ENCODE peak calls at places on chromosomes 3 and 15, in six cellular contexts. One of them, this sample, is unnamed.

GRCh38 chr3:196947136-196947859 is 5.0 kb upstream of the NCBP2 start:
- DNase-seq in upper lobe of right lung: no peak
- DNase-seq in cardiac muscle cell: no peak
- DNase-seq in neural progenitor cell: no peak
- DNase-seq in esophagus squamous epithelium: no peak
- DNase-seq in AG04450: no peak
- DNase-seq in this sample: no peak

GRCh38 chr3:5542472-5542871 is 355.0 kb downstream of the EDEM1 start:
- DNase-seq in cardiac muscle cell: no peak
- DNase-seq in esophagus squamous epithelium: no peak
- DNase-seq in neural progenitor cell: no peak
- DNase-seq in upper lobe of right lung: no peak
- DNase-seq in AG04450: no peak
- DNase-seq in this sample: no peak

GRCh38 chr15:39304931-39305728 is 275.7 kb upstream of the THBS1 start:
- DNase-seq in neural progenitor cell: no peak
- DNase-seq in AG04450: no peak
- DNase-seq in cardiac muscle cell: no peak
- DNase-seq in upper lobe of right lung: no peak
- DNase-seq in esophagus squamous epithelium: no peak
- DNase-seq in this sample: no peak

GRCh38 chr3:188134856-188135255 is 19.1 kb upstream of the LPP start:
- DNase-seq in esophagus squamous epithelium: no peak
- DNase-seq in neural progenitor cell: no peak
- DNase-seq in AG04450: no peak
- DNase-seq in cardiac muscle cell: no peak
- DNase-seq in upper lobe of right lung: no peak
- DNase-seq in this sample: no peak

GRCh38 chr15:100999369-100999768 is 80.2 kb downstream of the LRRK1 start:
- DNase-seq in AG04450: no peak
- DNase-seq in esophagus squamous epithelium: no peak
- DNase-seq in cardiac muscle cell: no peak
- DNase-seq in neural progenitor cell: no peak
- DNase-seq in upper lobe of right lung: no peak
- DNase-seq in this sample: no peak

GRCh38 chr15:98861188-98861587 is 146.4 kb downstream of the PGPEP1L start:
- DNase-seq in cardiac muscle cell: no peak
- DNase-seq in esophagus squamous epithelium: no peak
- DNase-seq in upper lobe of right lung: no peak
- DNase-seq in neural progenitor cell: no peak
- DNase-seq in AG04450: no peak
- DNase-seq in this sample: no peak

GRCh38 chr3:192913540-192913939 is 4.1 kb downstream of the MB21D2 start:
- DNase-seq in cardiac muscle cell: no peak
- DNase-seq in neural progenitor cell: no peak
- DNase-seq in AG04450: no peak
- DNase-seq in esophagus squamous epithelium: no peak
- DNase-seq in upper lobe of right lung: no peak
- DNase-seq in this sample: no peak

GRCh38 chr3:161217496-161217895 is 3.6 kb upstream of the NMD3 start:
- DNase-seq in cardiac muscle cell: no peak
- DNase-seq in neural progenitor cell: no peak
- DNase-seq in esophagus squamous epithelium: no peak
- DNase-seq in AG04450: no peak
- DNase-seq in upper lobe of right lung: no peak
- DNase-seq in this sample: no peak

GRCh38 chr3:107594870-107595269 is 72.1 kb downstream of the BBX start:
- DNase-seq in cardiac muscle cell: no peak
- DNase-seq in neural progenitor cell: no peak
- DNase-seq in upper lobe of right lung: no peak
- DNase-seq in AG04450: no peak
- DNase-seq in esophagus squamous epithelium: no peak
- DNase-seq in this sample: no peak

GRCh38 chr3:66484106-66484857 is 16.5 kb downstream of the LRIG1 start:
- DNase-seq in esophagus squamous epithelium: no peak
- DNase-seq in cardiac muscle cell: no peak
- DNase-seq in upper lobe of right lung: no peak
- DNase-seq in neural progenitor cell: peak; percentile 46
- DNase-seq in AG04450: no peak
- DNase-seq in this sample: no peak

GRCh38 chr3:140198242-140198641 is 263.3 kb downstream of the CLSTN2 start:
- DNase-seq in upper lobe of right lung: no peak
- DNase-seq in AG04450: no peak
- DNase-seq in esophagus squamous epithelium: no peak
- DNase-seq in cardiac muscle cell: no peak
- DNase-seq in neural progenitor cell: no peak
- DNase-seq in this sample: no peak

GRCh38 chr3:177606891-177607290 is 409.6 kb upstream of the TBL1XR1 start:
- DNase-seq in cardiac muscle cell: no peak
- DNase-seq in neural progenitor cell: no peak
- DNase-seq in esophagus squamous epithelium: no peak
- DNase-seq in AG04450: no peak
- DNase-seq in upper lobe of right lung: no peak
- DNase-seq in this sample: no peak

GRCh38 chr15:89332446-89332845 is 2.2 kb downstream of the POLG start:
- DNase-seq in neural progenitor cell: peak; percentile 66
- DNase-seq in cardiac muscle cell: peak; percentile 32
- DNase-seq in upper lobe of right lung: no peak
- DNase-seq in esophagus squamous epithelium: no peak
- DNase-seq in AG04450: no peak
- DNase-seq in this sample: peak; percentile 46

GRCh38 chr3:188219147-188219546 is 65.2 kb downstream of the LPP start:
- DNase-seq in cardiac muscle cell: no peak
- DNase-seq in AG04450: no peak
- DNase-seq in neural progenitor cell: no peak
- DNase-seq in upper lobe of right lung: no peak
- DNase-seq in esophagus squamous epithelium: no peak
- DNase-seq in this sample: no peak

GRCh38 chr3:130934442-130935089 is 40.7 kb downstream of the ATP2C1 start:
- DNase-seq in esophagus squamous epithelium: no peak
- DNase-seq in cardiac muscle cell: no peak
- DNase-seq in upper lobe of right lung: no peak
- DNase-seq in neural progenitor cell: no peak
- DNase-seq in AG04450: no peak
- DNase-seq in this sample: no peak

DNA sequence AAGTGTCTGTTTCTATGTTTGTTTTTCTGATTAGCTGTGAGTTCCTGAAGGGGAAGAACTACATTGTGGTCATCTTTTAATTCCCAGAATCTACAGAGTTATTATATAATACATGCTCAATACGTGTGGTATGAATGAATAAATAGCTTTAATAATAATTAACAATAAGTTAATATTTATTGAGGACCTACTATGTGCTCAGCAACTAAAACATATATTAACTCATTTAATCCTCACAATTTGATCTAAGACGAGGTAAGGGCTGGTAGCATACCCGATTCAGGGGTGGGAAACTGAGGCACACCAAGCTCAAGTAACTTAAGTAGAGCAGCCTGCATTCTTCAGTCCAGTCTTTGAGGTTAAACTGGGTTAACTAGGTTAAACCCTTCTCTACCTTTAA is 553.8 kb downstream of the FOXP1 start:
- DNase-seq in neural progenitor cell: no peak
- DNase-seq in AG04450: no peak
- DNase-seq in upper lobe of right lung: no peak
- DNase-seq in esophagus squamous epithelium: no peak
- DNase-seq in cardiac muscle cell: no peak
- DNase-seq in this sample: no peak
- H3K27ac ChIP-seq in neural progenitor cell: no peak overlapping the region
- H3K27ac ChIP-seq in AG04450: no peak overlapping the region
- H3K27ac ChIP-seq in upper lobe of right lung: no peak overlapping the region
- H3K27ac ChIP-seq in esophagus squamous epithelium: no peak overlapping the region
- H3K27ac ChIP-seq in cardiac muscle cell: no peak overlapping the region
- H3K27ac ChIP-seq in this sample: no peak overlapping the region

GRCh38 chr3:169939320-169939719 is 27.3 kb upstream of the SEC62 start:
- DNase-seq in esophagus squamous epithelium: no peak
- DNase-seq in cardiac muscle cell: peak; percentile 36
- DNase-seq in neural progenitor cell: no peak
- DNase-seq in upper lobe of right lung: no peak
- DNase-seq in AG04450: no peak
- DNase-seq in this sample: no peak

GRCh38 chr3:169945313-169945712 is 21.3 kb upstream of the SEC62 start:
- DNase-seq in cardiac muscle cell: peak; percentile 34
- DNase-seq in AG04450: no peak
- DNase-seq in esophagus squamous epithelium: peak; percentile 4
- DNase-seq in neural progenitor cell: no peak
- DNase-seq in upper lobe of right lung: no peak
- DNase-seq in this sample: peak; percentile 65

GRCh38 chr3:169940486-169941181 is 26.0 kb upstream of the SEC62 start:
- DNase-seq in upper lobe of right lung: no peak
- DNase-seq in AG04450: no peak
- DNase-seq in neural progenitor cell: no peak
- DNase-seq in esophagus squamous epithelium: no peak
- DNase-seq in cardiac muscle cell: no peak
- DNase-seq in this sample: no peak

DNA sequence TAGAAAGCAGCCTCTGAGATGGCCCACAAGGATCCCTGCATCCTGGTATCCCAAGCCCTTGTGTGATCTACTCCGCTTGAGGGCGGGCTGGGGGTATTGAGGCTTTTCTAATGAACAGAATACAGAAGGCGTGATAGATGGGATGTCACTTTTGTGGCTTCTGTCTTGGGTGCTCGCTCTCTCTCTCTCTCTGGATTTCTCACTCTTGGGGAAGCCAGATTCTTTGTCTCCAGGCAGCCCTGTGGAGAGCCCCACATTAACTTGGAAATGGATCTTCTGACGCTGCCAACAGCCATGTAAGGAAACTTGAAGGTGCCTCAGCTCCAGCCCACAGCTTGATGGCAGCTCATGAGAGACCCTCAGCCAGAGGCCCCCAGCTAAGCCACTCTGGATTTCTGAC is 26.9 kb upstream of the SEC62 start:
- DNase-seq in neural progenitor cell: no peak
- DNase-seq in upper lobe of right lung: no peak
- DNase-seq in AG04450: no peak
- DNase-seq in cardiac muscle cell: no peak
- DNase-seq in esophagus squamous epithelium: no peak
- DNase-seq in this sample: no peak
- H3K27ac ChIP-seq in neural progenitor cell: no peak overlapping the region
- H3K27ac ChIP-seq in upper lobe of right lung: no peak overlapping the region
- H3K27ac ChIP-seq in AG04450: no peak overlapping the region
- H3K27ac ChIP-seq in cardiac muscle cell: no peak overlapping the region
- H3K27ac ChIP-seq in esophagus squamous epithelium: no peak overlapping the region
- H3K27ac ChIP-seq in this sample: no peak overlapping the region

GRCh38 chr3:157242836-157243235 is 82.9 kb upstream of the CCNL1 start:
- DNase-seq in esophagus squamous epithelium: no peak
- DNase-seq in cardiac muscle cell: no peak
- DNase-seq in AG04450: no peak
- DNase-seq in neural progenitor cell: no peak
- DNase-seq in upper lobe of right lung: no peak
- DNase-seq in this sample: no peak
- H3K27ac ChIP-seq in esophagus squamous epithelium: no peak overlapping the region
- H3K27ac ChIP-seq in cardiac muscle cell: no peak overlapping the region
- H3K27ac ChIP-seq in AG04450: no peak overlapping the region
- H3K27ac ChIP-seq in neural progenitor cell: no peak overlapping the region
- H3K27ac ChIP-seq in upper lobe of right lung: no peak overlapping the region
- H3K27ac ChIP-seq in this sample: no peak overlapping the region

DNA sequence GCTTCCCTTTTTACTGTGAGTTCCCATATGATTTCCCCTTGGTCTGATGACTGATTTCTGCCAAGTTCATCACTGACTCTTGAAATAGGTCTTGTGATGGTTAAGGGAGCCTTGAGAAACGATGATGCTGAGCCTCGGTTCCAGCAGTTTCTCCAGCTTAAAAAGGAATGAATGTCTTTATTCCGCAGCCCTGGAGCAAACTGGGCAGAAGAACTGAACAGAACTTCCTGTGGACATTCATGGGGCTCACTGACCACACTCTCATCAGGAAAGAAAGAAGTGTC is 29.3 kb upstream of the LDHAL6B start:
- DNase-seq in AG04450: no peak
- DNase-seq in cardiac muscle cell: no peak
- DNase-seq in neural progenitor cell: no peak
- DNase-seq in upper lobe of right lung: no peak
- DNase-seq in esophagus squamous epithelium: no peak
- DNase-seq in this sample: no peak
- H3K27ac ChIP-seq in AG04450: no peak overlapping the region
- H3K27ac ChIP-seq in cardiac muscle cell: no peak overlapping the region
- H3K27ac ChIP-seq in neural progenitor cell: no peak overlapping the region
- H3K27ac ChIP-seq in upper lobe of right lung: peak overlapping the region; percentile 76
- H3K27ac ChIP-seq in esophagus squamous epithelium: no peak overlapping the region
- H3K27ac ChIP-seq in this sample: no peak overlapping the region

GRCh38 chr3:185549651-185550111 is 2.7 kb downstream of the LIPH start:
- DNase-seq in upper lobe of right lung: no peak
- DNase-seq in esophagus squamous epithelium: no peak
- DNase-seq in neural progenitor cell: no peak
- DNase-seq in cardiac muscle cell: no peak
- DNase-seq in AG04450: no peak
- DNase-seq in this sample: no peak
- H3K27ac ChIP-seq in upper lobe of right lung: peak overlapping the region; percentile 72
- H3K27ac ChIP-seq in esophagus squamous epithelium: peak overlapping the region; percentile 57
- H3K27ac ChIP-seq in neural progenitor cell: no peak overlapping the region
- H3K27ac ChIP-seq in cardiac muscle cell: no peak overlapping the region
- H3K27ac ChIP-seq in AG04450: no peak overlapping the region
- H3K27ac ChIP-seq in this sample: peak overlapping the region; percentile 54

GRCh38 chr3:52018319-52019000 is 22.8 kb upstream of the RPL29 start:
- DNase-seq in cardiac muscle cell: no peak
- DNase-seq in upper lobe of right lung: no peak
- DNase-seq in neural progenitor cell: no peak
- DNase-seq in AG04450: no peak
- DNase-seq in esophagus squamous epithelium: no peak
- DNase-seq in this sample: no peak
- H3K27ac ChIP-seq in cardiac muscle cell: peak overlapping the region; percentile 98
- H3K27ac ChIP-seq in upper lobe of right lung: no peak overlapping the region
- H3K27ac ChIP-seq in neural progenitor cell: no peak overlapping the region
- H3K27ac ChIP-seq in AG04450: no peak overlapping the region
- H3K27ac ChIP-seq in esophagus squamous epithelium: no peak overlapping the region
- H3K27ac ChIP-seq in this sample: peak overlapping the region; percentile 76

DNA sequence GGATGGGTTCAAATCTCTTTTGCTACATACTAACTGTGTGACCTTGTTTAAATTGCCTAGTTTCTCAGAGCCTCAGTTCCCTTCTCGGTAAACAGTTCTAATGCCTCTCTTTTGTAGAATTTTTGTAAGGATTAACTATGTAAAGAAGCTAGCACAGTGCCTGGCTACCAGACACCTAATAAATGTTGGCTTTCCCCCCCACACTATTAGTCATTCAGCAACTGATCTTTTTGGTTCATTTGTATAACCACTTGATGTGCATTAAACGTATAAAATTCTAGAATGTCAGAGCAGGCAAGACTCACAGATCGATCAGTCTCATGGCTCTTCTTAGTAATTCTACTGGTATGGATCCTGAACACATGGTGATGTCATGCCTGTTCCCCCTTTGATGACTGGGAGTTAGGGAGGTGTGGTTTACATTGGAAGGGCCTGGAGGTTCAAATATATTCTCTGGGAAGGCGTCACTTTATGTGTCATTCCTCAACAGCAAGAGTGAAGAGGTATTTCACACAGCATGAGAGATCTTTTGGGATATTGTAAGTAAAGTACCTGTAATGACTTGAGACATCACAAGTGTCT is 6.5 kb downstream of the TAGLN3 start:
- DNase-seq in AG04450: no peak
- DNase-seq in neural progenitor cell: no peak
- DNase-seq in cardiac muscle cell: no peak
- DNase-seq in esophagus squamous epithelium: no peak
- DNase-seq in upper lobe of right lung: no peak
- DNase-seq in this sample: no peak
- H3K27ac ChIP-seq in AG04450: no peak overlapping the region
- H3K27ac ChIP-seq in neural progenitor cell: no peak overlapping the region
- H3K27ac ChIP-seq in cardiac muscle cell: no peak overlapping the region
- H3K27ac ChIP-seq in esophagus squamous epithelium: no peak overlapping the region
- H3K27ac ChIP-seq in upper lobe of right lung: no peak overlapping the region
- H3K27ac ChIP-seq in this sample: no peak overlapping the region

GRCh38 chr3:89395441-89395840 is 288.0 kb downstream of the EPHA3 start:
- DNase-seq in esophagus squamous epithelium: no peak
- DNase-seq in neural progenitor cell: no peak
- DNase-seq in cardiac muscle cell: no peak
- DNase-seq in upper lobe of right lung: no peak
- DNase-seq in AG04450: no peak
- DNase-seq in this sample: no peak
- H3K27ac ChIP-seq in esophagus squamous epithelium: no peak overlapping the region
- H3K27ac ChIP-seq in neural progenitor cell: no peak overlapping the region
- H3K27ac ChIP-seq in cardiac muscle cell: no peak overlapping the region
- H3K27ac ChIP-seq in upper lobe of right lung: no peak overlapping the region
- H3K27ac ChIP-seq in AG04450: no peak overlapping the region
- H3K27ac ChIP-seq in this sample: no peak overlapping the region

GRCh38 chr3:55357796-55358195 is 129.3 kb downstream of the WNT5A start:
- DNase-seq in upper lobe of right lung: no peak
- DNase-seq in AG04450: no peak
- DNase-seq in cardiac muscle cell: no peak
- DNase-seq in neural progenitor cell: no peak
- DNase-seq in esophagus squamous epithelium: no peak
- DNase-seq in this sample: no peak
- H3K27ac ChIP-seq in upper lobe of right lung: no peak overlapping the region
- H3K27ac ChIP-seq in AG04450: no peak overlapping the region
- H3K27ac ChIP-seq in cardiac muscle cell: no peak overlapping the region
- H3K27ac ChIP-seq in neural progenitor cell: no peak overlapping the region
- H3K27ac ChIP-seq in esophagus squamous epithelium: no peak overlapping the region
- H3K27ac ChIP-seq in this sample: no peak overlapping the region